ENCODE peak calls at places on chromosomes 3 and 15, in nine cellular contexts. Y, T, N, Z, O, P, D, U and K are unnamed samples.

GRCh38 chr3:194100856-194101390 is 35.0 kb upstream of the HES1 start:
- DNase-seq in Y (no peak), T (no peak), N (no peak), Z (no peak), O (no peak), P (no peak), D (no peak), U (no peak), K (no peak)

GRCh38 chr15:75928680-75929608 is 25.3 kb downstream of the FBXO22 start:
- DNase-seq in Y (no peak), T (peak; percentile 30), N (no peak), Z (no peak), O (no peak), P (no peak), D (no peak), U (peak; percentile 19), K (no peak)

GRCh38 chr3:42202239-42202865 is 63.6 kb downstream of the CCK start:
- DNase-seq in Y (no peak), T (no peak), N (no peak), Z (no peak), O (no peak), P (no peak), D (no peak), U (no peak), K (no peak)

GRCh38 chr15:36040173-36040572 is 494.2 kb upstream of the DPH6 start:
- DNase-seq in Y (no peak), T (no peak), N (no peak), Z (no peak), O (no peak), P (no peak), D (no peak), U (no peak), K (no peak)

GRCh38 chr3:29478671-29479070 is 197.8 kb downstream of the RBMS3 start:
- DNase-seq in Y (no peak), T (peak; percentile 43), N (no peak), Z (no peak), O (no peak), P (no peak), D (no peak), U (peak; percentile 22), K (no peak)

GRCh38 chr3:57555738-57556458 is at the start of gene PDE12:
- DNase-seq in Y (peak; percentile 83), T (peak; percentile 95), N (peak; percentile 80), Z (peak; percentile 93), O (peak; percentile 89), P (peak; percentile 96), D (peak; percentile 84), U (peak; percentile 94), K (peak; percentile 91)

GRCh38 chr3:33139996-33140395 is 26.2 kb downstream of the CRTAP start:
- DNase-seq in Y (no peak), T (peak; percentile 66), N (no peak), Z (no peak), O (no peak), P (no peak), D (no peak), U (peak; percentile 81), K (no peak)

GRCh38 chr3:149967067-149967685 is 3.5 kb downstream of the PFN2 start:
- DNase-seq in Y (no peak), T (peak; percentile 87), N (peak; percentile 36), Z (no peak), O (no peak), P (no peak), D (no peak), U (peak; percentile 81), K (peak; percentile 47)

GRCh38 chr3:37224879-37225278 is 50.5 kb upstream of the LRRFIP2 start:
- DNase-seq in Y (no peak), T (no peak), N (no peak), Z (no peak), O (no peak), P (no peak), D (no peak), U (no peak), K (no peak)

GRCh38 chr15:41798607-41799487 is 24.6 kb downstream of the MAPKBP1 start:
- DNase-seq in Y (no peak), T (no peak), N (no peak), Z (no peak), O (no peak), P (no peak), D (no peak), U (peak; percentile 20), K (no peak)

GRCh38 chr3:49534581-49535495 is 19.4 kb upstream of the BSN start:
- DNase-seq in Y (no peak), T (no peak), N (no peak), Z (peak; percentile 82), O (peak; percentile 80), P (no peak), D (no peak), U (no peak), K (peak; percentile 69)

GRCh38 chr3:71579934-71580318 is 3.6 kb downstream of the FOXP1 start:
- DNase-seq in Y (no peak), T (peak; percentile 56), N (no peak), Z (no peak), O (no peak), P (no peak), D (no peak), U (peak; percentile 63), K (no peak)

GRCh38 chr15:64851503-64851840 is 9.8 kb downstream of the PLEKHO2 start:
- DNase-seq in Y (no peak), T (peak; percentile 90), N (no peak), Z (no peak), O (no peak), P (no peak), D (no peak), U (peak; percentile 96), K (no peak)

GRCh38 chr3:46102059-46102779 is 74.9 kb upstream of the XCR1 start:
- DNase-seq in Y (no peak), T (no peak), N (peak; percentile 52), Z (no peak), O (no peak), P (no peak), D (no peak), U (no peak), K (no peak)

GRCh38 chr3:50138266-50139230 is 16.6 kb upstream of the SEMA3F start:
- DNase-seq in Y (no peak), T (peak; percentile 53), N (no peak), Z (no peak), O (no peak), P (no peak), D (no peak), U (peak; percentile 31), K (no peak)

GRCh38 chr15:71278989-71279756 is 163.9 kb downstream of the THSD4 start:
- DNase-seq in Y (no peak), T (peak; percentile 81), N (no peak), Z (no peak), O (no peak), P (no peak), D (no peak), U (peak; percentile 97), K (no peak)

GRCh38 chr3:111069974-111070751 is 1.5 kb upstream of the NECTIN3 start:
- DNase-seq in Y (no peak), T (peak; percentile 51), N (no peak), Z (peak; percentile 57), O (no peak), P (no peak), D (no peak), U (no peak), K (no peak)

GRCh38 chr3:64575211-64575844 is 112.5 kb downstream of the ADAMTS9 start:
- DNase-seq in Y (no peak), T (peak; percentile 25), N (no peak), Z (no peak), O (no peak), P (no peak), D (no peak), U (peak; percentile 16), K (no peak)

GRCh38 chr3:17386432-17386831 is 356.0 kb downstream of the TBC1D5 start:
- DNase-seq in Y (no peak), T (no peak), N (no peak), Z (no peak), O (no peak), P (no peak), D (no peak), U (no peak), K (no peak)

GRCh38 chr15:66237513-66238235 is 15.9 kb downstream of the MEGF11 start:
- DNase-seq in Y (no peak), T (no peak), N (no peak), Z (no peak), O (no peak), P (peak; percentile 47), D (no peak), U (no peak), K (no peak)

GRCh38 chr3:67863869-67864268 is 209.5 kb upstream of the SUCLG2 start:
- DNase-seq in Y (no peak), T (peak; percentile 4), N (no peak), Z (no peak), O (no peak), P (no peak), D (no peak), U (peak; percentile 15), K (no peak)

GRCh38 chr3:42698216-42698910 is 4.2 kb downstream of the HHATL start:
- DNase-seq in Y (no peak), T (no peak), N (no peak), Z (no peak), O (no peak), P (no peak), D (no peak), U (no peak), K (no peak)

GRCh38 chr15:101476756-101477155 is 12.8 kb downstream of the PCSK6 start:
- DNase-seq in Y (no peak), T (no peak), N (no peak), Z (no peak), O (no peak), P (no peak), D (no peak), U (no peak), K (no peak)

GRCh38 chr3:163785693-163786092 is 1292.6 kb downstream of the SI start:
- DNase-seq in Y (no peak), T (no peak), N (no peak), Z (no peak), O (no peak), P (no peak), D (no peak), U (no peak), K (no peak)

GRCh38 chr15:68576253-68577236 is 2.2 kb upstream of the CORO2B start:
- DNase-seq in Y (no peak), T (no peak), N (no peak), Z (no peak), O (peak; percentile 49), P (peak; percentile 42), D (no peak), U (no peak), K (no peak)

GRCh38 chr3:149120051-149120972 is 9.1 kb upstream of the HPS3 start:
- DNase-seq in Y (peak; percentile 33), T (peak; percentile 88), N (peak; percentile 39), Z (peak; percentile 77), O (no peak), P (no peak), D (no peak), U (peak; percentile 88), K (peak; percentile 44)

GRCh38 chr3:113625724-113626348 is 70.6 kb downstream of the USF3 start:
- DNase-seq in Y (no peak), T (no peak), N (no peak), Z (no peak), O (no peak), P (no peak), D (no peak), U (no peak), K (no peak)

GRCh38 chr3:81726735-81727134 is 34.7 kb downstream of the GBE1 start:
- DNase-seq in Y (no peak), T (peak; percentile 70), N (no peak), Z (no peak), O (no peak), P (no peak), D (no peak), U (peak; percentile 81), K (no peak)

GRCh38 chr3:55660642-55661041 is 173.5 kb upstream of the WNT5A start:
- DNase-seq in Y (no peak), T (no peak), N (no peak), Z (no peak), O (no peak), P (no peak), D (no peak), U (no peak), K (no peak)